ENCODE peak calls at places on chromosomes 4 and X, in six cellular contexts. G is H4; H is mucosa of gallbladder; Z is nephron progenitor cell; N is left cardiac atrium; R is activated CD4-positive, CD25-positive, alpha-beta regulatory T cell. L is an unnamed sample.
A peak's percentile ranks its signal among the peaks of the same experiment; 100 is the strongest.

GRCh38 chr4:19300213-19300612 is 951.5 kb upstream of the SLIT2 start:
- DNase-seq in N (no peak), R (no peak), H (no peak), Z (no peak), G (no peak), L (no peak)

GRCh38 chrX:16212024-16212423 is 44.7 kb downstream of the MAGEB17 start:
- DNase-seq in R (no peak), G (no peak), Z (no peak), H (no peak), N (no peak), L (no peak)

GRCh38 chrX:133881893-133882292 is 103.5 kb downstream of the GPC3 start:
- DNase-seq in H (no peak), R (no peak), N (no peak), Z (no peak), G (no peak), L (no peak)

GRCh38 chrX:101958139-101958538 is 26.3 kb upstream of the ZMAT1 start:
- DNase-seq in G (peak; percentile 64), N (no peak), R (no peak), H (no peak), Z (no peak), L (no peak)

GRCh38 chr4:1490906-1491629 is 84.8 kb upstream of the NKX1-1 start:
- DNase-seq in G (no peak), H (no peak), Z (no peak), R (no peak), N (no peak), L (no peak)

GRCh38 chrX:1661048-1661921 is 46.4 kb downstream of the ASMT start:
- DNase-seq in N (peak; percentile 41), H (peak; percentile 28), G (no peak), Z (peak; percentile 17), R (peak; percentile 82), L (peak; percentile 66)

GRCh38 chr4:8188743-8189550 is 10.1 kb upstream of the SH3TC1 start:
- DNase-seq in N (peak; percentile 86), R (no peak), Z (no peak), G (no peak), H (peak; percentile 71), L (no peak)

GRCh38 chr4:6851962-6852361 is 57.7 kb upstream of the TBC1D14 start:
- DNase-seq in H (no peak), Z (no peak), R (no peak), N (no peak), G (no peak), L (no peak)

GRCh38 chr4:77473509-77473908 is 132.1 kb upstream of the CXCL13 start:
- DNase-seq in G (no peak), Z (no peak), H (no peak), N (no peak), R (no peak), L (no peak)

GRCh38 chr4:39032218-39033085 is at the start of gene TMEM156:
- DNase-seq in N (no peak), H (no peak), R (no peak), Z (no peak), G (peak; percentile 65), L (no peak)

GRCh38 chr4:39976141-39976944 is 1.4 kb downstream of the PDS5A start:
- DNase-seq in N (peak; percentile 82), R (peak; percentile 22), H (peak; percentile 78), G (peak; percentile 83), Z (peak; percentile 77), L (peak; percentile 83)